ENCODE peak calls at places on chromosomes 5 and 9, in seven cellular contexts. Q, J, B, A, X, T and H are unnamed samples.

GRCh38 chr9:119349548-119349947 is 19.7 kb downstream of the BRINP1 start:
- DNase-seq in Q (no peak), J (no peak), B (no peak), A (peak; percentile 79), X (peak; percentile 52), T (peak; percentile 29), H (no peak)

GRCh38 chr9:128920381-128921058 is at the start of gene PHYHD1:
- DNase-seq in Q (peak; percentile 61), J (no peak), B (peak; percentile 29), A (no peak), X (no peak), T (no peak), H (no peak)

GRCh38 chr5:158451203-158451982 is 592.4 kb upstream of the CLINT1 start:
- DNase-seq in Q (peak; percentile 53), J (no peak), B (no peak), A (peak; percentile 25), X (no peak), T (no peak), H (no peak)

GRCh38 chr9:121498487-121499176 is 1.0 kb downstream of the GGTA1 start:
- DNase-seq in Q (peak; percentile 42), J (peak; percentile 70), B (peak; percentile 48), A (peak; percentile 18), X (peak; percentile 36), T (peak; percentile 24), H (no peak)

GRCh38 chr5:171317225-171317624 is 8.2 kb downstream of the TLX3 start:
- DNase-seq in Q (no peak), J (no peak), B (no peak), A (no peak), X (no peak), T (no peak), H (no peak)

GRCh38 chr5:139631520-139632165 is 16.5 kb upstream of the CXXC5 start:
- DNase-seq in Q (no peak), J (no peak), B (peak; percentile 71), A (no peak), X (no peak), T (no peak), H (peak; percentile 14)

GRCh38 chr9:34990908-34991832 is 1.6 kb downstream of the DNAJB5 start:
- DNase-seq in Q (no peak), J (no peak), B (no peak), A (peak; percentile 41), X (peak; percentile 62), T (no peak), H (no peak)

GRCh38 chr5:13325765-13326164 is 618.7 kb downstream of the DNAH5 start:
- DNase-seq in Q (no peak), J (no peak), B (no peak), A (peak; percentile 27), X (no peak), T (no peak), H (peak; percentile 49)

GRCh38 chr5:127184841-127185240 is 105.8 kb upstream of the MEGF10 start:
- DNase-seq in Q (no peak), J (no peak), B (no peak), A (no peak), X (no peak), T (no peak), H (no peak)

GRCh38 chr9:87630266-87630665 is 95.7 kb upstream of the CTSL start:
- DNase-seq in Q (no peak), J (no peak), B (no peak), A (peak; percentile 64), X (no peak), T (no peak), H (peak; percentile 21)

GRCh38 chr5:151903243-151903653 is 21.4 kb downstream of the GLRA1 start:
- DNase-seq in Q (no peak), J (no peak), B (no peak), A (peak; percentile 67), X (peak; percentile 70), T (peak; percentile 62), H (no peak)

GRCh38 chr9:1876891-1877496 is 138.2 kb upstream of the SMARCA2 start:
- DNase-seq in Q (no peak), J (no peak), B (no peak), A (no peak), X (no peak), T (no peak), H (no peak)

GRCh38 chr9:40907657-40908624 is 220.5 kb downstream of the FOXD4L6 start:
- DNase-seq in Q (no peak), J (peak; percentile 4), B (no peak), A (no peak), X (peak; percentile 14), T (no peak), H (no peak)

GRCh38 chr9:74953235-74953741 is 576 bp upstream of the C9orf40 start:
- DNase-seq in Q (no peak), J (no peak), B (no peak), A (no peak), X (no peak), T (no peak), H (peak; percentile 34)

GRCh38 chr5:165495829-165496380 is 1990.5 kb downstream of the MAT2B start:
- DNase-seq in Q (peak; percentile 22), J (no peak), B (peak; percentile 52), A (no peak), X (no peak), T (no peak), H (no peak)

GRCh38 chr9:86303316-86303975 is 21.1 kb upstream of the ISCA1 start:
- DNase-seq in Q (peak; percentile 53), J (no peak), B (peak; percentile 19), A (peak; percentile 66), X (no peak), T (no peak), H (no peak)

GRCh38 chr5:75235711-75236110 is 967 bp downstream of the ANKRD31 start:
- DNase-seq in Q (no peak), J (no peak), B (no peak), A (no peak), X (no peak), T (no peak), H (no peak)

GRCh38 chr9:112378441-112379176 is 1.3 kb upstream of the HSDL2 start:
- DNase-seq in Q (no peak), J (no peak), B (peak; percentile 33), A (peak; percentile 75), X (peak; percentile 36), T (no peak), H (no peak)

GRCh38 chr5:144187699-144188294 is 17.1 kb downstream of the KCTD16 start:
- DNase-seq in Q (peak; percentile 99), J (no peak), B (peak; percentile 97), A (no peak), X (no peak), T (no peak), H (no peak)

DNA sequence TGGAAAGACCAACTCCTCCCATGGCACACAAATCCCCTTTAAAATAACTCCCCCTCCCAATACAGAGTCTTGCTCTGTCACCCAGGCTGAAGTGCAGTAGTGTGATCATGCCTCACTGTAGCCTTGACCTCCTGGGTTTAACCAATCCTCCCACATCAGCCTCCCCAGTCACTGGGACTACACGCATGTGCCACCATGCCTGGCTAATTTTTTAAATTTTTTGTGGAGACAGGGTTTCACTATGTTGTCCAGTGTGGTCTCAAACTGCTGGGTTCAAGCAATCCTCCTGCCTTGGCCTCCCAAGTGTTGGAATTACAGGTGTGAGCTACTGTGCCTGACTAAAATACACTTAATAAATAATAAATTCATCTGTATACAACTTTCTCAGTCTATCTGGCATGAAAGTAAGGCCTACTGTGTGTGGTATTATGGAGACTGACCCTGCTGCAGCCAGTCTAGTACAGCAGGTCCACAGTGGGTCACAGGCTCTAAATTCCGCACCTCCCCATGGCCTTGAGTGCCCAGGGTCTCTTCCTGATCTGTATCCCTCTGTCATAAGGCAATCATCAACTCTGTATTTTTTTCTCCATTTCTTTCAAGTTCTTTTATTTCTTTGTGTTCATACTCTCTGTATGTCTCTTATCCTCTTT is 169.4 kb downstream of the MAPKAP1 start:
- DNase-seq in Q (no peak), J (no peak), B (no peak), A (no peak), X (no peak), T (no peak), H (peak; percentile 67)
- H3K27ac ChIP-seq in Q (peak overlapping the region; percentile 97), J (no peak overlapping the region), B (peak overlapping the region; percentile 56), A (no peak overlapping the region), X (no peak overlapping the region), T (no peak overlapping the region), H (peak overlapping the region; percentile 29)

DNA sequence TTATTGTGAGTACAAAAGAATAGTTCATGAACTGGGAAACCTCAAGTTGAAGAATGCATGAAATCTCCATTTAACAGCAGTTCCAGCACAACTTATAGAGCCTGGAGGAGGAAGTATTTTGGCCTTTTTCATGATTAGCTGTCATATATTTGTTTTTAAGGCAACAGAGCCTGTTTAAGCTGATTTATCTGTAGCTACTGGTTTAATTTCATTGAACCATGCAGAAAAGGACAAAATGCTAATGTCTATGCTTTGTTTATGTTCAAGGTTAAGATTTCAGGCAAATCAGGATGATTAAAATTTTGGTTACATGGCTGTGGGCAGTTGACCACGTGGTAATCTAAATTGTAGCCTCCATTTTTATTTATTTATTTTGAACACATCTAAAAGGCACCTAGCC is 12.1 kb downstream of the SPINK1 start:
- DNase-seq in Q (no peak), J (no peak), B (no peak), A (no peak), X (no peak), T (no peak), H (no peak)
- H3K23ac ChIP-seq in Q (no peak overlapping the region), J (no peak overlapping the region), B (no peak overlapping the region), A (no peak overlapping the region), X (no peak overlapping the region), T (no peak overlapping the region), H (no peak overlapping the region)

DNA sequence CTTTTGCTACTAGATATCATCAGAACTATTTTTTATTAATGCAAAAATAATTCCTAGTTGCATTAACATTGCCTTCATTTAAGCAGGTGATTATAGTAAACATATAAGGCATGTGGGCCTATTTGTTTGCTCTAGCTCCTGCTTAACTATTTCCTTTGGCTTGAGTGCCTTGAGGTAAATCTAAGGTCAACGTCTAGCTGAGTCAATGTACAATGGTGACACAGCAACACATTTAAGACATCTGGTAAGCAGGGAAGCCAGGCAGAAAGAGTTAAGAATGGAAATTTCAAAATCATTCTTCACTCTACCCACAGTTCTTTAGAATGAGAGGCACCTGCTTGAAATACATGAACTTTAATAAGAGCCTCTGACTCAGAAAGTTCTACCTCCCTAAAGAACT is 111.9 kb upstream of the FST start:
- DNase-seq in Q (peak; percentile 83), J (no peak), B (peak; percentile 73), A (no peak), X (no peak), T (no peak), H (no peak)
- H3K4me2 ChIP-seq in Q (no peak overlapping the region), J (no peak overlapping the region), B (no peak overlapping the region), A (no peak overlapping the region), X (no peak overlapping the region), T (no peak overlapping the region), H (no peak overlapping the region)

DNA sequence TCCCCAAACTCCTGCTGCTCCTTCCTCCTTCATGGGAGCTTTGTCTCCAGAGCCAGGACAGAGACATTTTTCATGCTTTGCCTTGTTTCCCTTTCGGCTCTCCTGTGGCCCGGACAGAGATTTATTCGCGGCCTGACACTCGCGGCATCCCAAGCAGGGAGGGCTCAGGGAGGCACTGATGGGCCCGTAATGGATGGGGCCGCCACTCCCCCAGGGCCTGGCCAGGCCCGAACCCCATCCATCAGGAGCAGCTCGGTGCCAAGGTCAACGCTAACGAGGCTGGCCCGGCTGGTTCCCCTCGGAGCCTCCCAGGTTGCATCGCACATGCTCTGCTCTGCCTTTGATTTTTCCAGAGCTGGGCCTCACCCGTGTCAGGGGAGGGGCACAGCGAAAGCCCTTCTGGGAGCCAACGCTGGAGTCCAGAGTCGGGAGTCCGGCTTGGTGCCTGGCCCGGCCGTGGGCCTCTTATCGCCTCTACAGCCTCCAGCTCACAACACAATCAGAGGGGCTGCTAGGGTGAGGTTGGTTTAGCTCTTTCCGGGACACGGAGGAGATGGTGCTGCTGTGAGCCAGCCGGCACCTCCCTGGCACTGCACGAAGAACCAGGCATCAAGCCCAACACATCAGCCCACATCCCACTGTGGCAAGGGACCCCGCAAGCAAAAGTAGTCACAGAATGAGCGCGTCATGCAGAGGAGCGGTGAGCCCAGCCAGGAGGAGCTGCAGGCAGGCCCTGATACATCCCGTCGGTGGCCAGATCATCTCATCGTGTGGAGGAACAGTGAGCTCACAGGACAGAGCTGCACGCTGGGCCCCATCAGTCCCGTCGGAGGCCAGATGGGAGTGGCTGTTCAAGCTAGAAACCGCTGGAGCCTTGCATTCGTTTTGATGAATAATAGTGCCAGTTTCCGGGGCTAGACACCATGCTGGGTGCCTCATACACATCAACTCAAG is 72.2 kb upstream of the BARHL1 start:
- DNase-seq in Q (no peak), J (no peak), B (no peak), A (no peak), X (no peak), T (no peak), H (no peak)
- H3K27ac ChIP-seq in Q (no peak overlapping the region), J (no peak overlapping the region), B (no peak overlapping the region), A (no peak overlapping the region), X (no peak overlapping the region), T (no peak overlapping the region), H (no peak overlapping the region)